ENCODE peak calls at places on chromosomes 3 and 15, in seven cellular contexts. S, Q, B, M, Y, V and I are unnamed samples.

GRCh38 chr3:8817486-8817885 is 48.1 kb upstream of the OXTR start:
- DNase-seq in Q (no peak), Y (no peak), V (no peak), M (no peak), B (no peak), S (no peak), I (no peak)

GRCh38 chr15:95919460-95919859 is 411.0 kb upstream of the NR2F2 start:
- DNase-seq in V (no peak), B (no peak), Y (no peak), M (no peak), S (no peak), Q (no peak), I (no peak)

GRCh38 chr3:25573386-25574171 is 91.1 kb downstream of the TOP2B start:
- DNase-seq in Y (no peak), B (peak), M (no peak), S (no peak), V (no peak), Q (no peak), I (no peak)

GRCh38 chr3:186821429-186822367 is 15.4 kb upstream of the RFC4 start:
- DNase-seq in V (no peak), M (peak), Y (peak), B (peak), S (no peak), Q (peak), I (peak)

GRCh38 chr3:120850326-120851295 is 57.4 kb upstream of the STXBP5L start:
- DNase-seq in S (no peak), Q (no peak), V (no peak), M (no peak), B (no peak), Y (no peak), I (no peak)

GRCh38 chr3:139934557-139935070 is 371 bp upstream of the CLSTN2 start:
- DNase-seq in S (peak), B (peak), Y (peak), V (no peak), Q (no peak), M (no peak), I (no peak)

GRCh38 chr3:78919021-78919755 is 848.6 kb downstream of the ROBO1 start:
- DNase-seq in M (no peak), V (peak), B (no peak), S (no peak), Y (no peak), Q (peak), I (no peak)

GRCh38 chr3:177084616-177085015 is 112.7 kb downstream of the TBL1XR1 start:
- DNase-seq in S (no peak), Y (peak), M (no peak), B (no peak), Q (no peak), V (no peak), I (no peak)

GRCh38 chr15:78024883-78025282 is 52.6 kb downstream of the TBC1D2B start:
- DNase-seq in Q (no peak), S (no peak), Y (no peak), M (no peak), B (no peak), V (no peak), I (no peak)

GRCh38 chr3:44080507-44080906 is 161.2 kb upstream of the TOPAZ1 start:
- DNase-seq in M (no peak), B (no peak), Y (no peak), V (no peak), Q (no peak), S (peak), I (no peak)

GRCh38 chr3:75192065-75192658 is 472.0 kb upstream of the FRG2C start:
- DNase-seq in M (peak), V (no peak), S (peak), B (peak), Y (peak), Q (peak), I (peak)

GRCh38 chr3:5312278-5312677 is 124.8 kb downstream of the EDEM1 start:
- DNase-seq in M (no peak), Q (no peak), V (no peak), Y (no peak), S (no peak), B (no peak), I (no peak)

GRCh38 chr3:124748560-124749198 is 18.4 kb downstream of the UMPS start:
- DNase-seq in M (no peak), Y (no peak), Q (no peak), S (no peak), V (no peak), B (no peak), I (no peak)

GRCh38 chr15:94397377-94397776 is 166.0 kb downstream of the MCTP2 start:
- DNase-seq in Q (no peak), S (no peak), Y (no peak), V (no peak), M (no peak), B (no peak), I (no peak)

GRCh38 chr3:169149349-169149890 is 514.1 kb downstream of the MECOM start:
- DNase-seq in M (peak), B (peak), Q (peak), S (peak), Y (peak), V (peak), I (peak)

GRCh38 chr3:169148448-169149348 is 514.8 kb downstream of the MECOM start:
- DNase-seq in S (no peak), B (peak), V (no peak), Q (no peak), M (peak), Y (no peak), I (no peak)

GRCh38 chr3:169152319-169152718 is 511.2 kb downstream of the MECOM start:
- DNase-seq in S (no peak), B (peak), Y (no peak), V (no peak), M (no peak), Q (no peak), I (no peak)

GRCh38 chr3:169150874-169151273 is 512.6 kb downstream of the MECOM start:
- DNase-seq in S (no peak), V (no peak), B (peak), M (no peak), Q (no peak), Y (no peak), I (no peak)

GRCh38 chr3:169150343-169150742 is 513.2 kb downstream of the MECOM start:
- DNase-seq in S (no peak), V (no peak), Q (no peak), B (peak), Y (no peak), M (no peak), I (no peak)
- TF ChIP-seq JUND in S (no peak), V (no peak), Q (no peak), B (no peak), Y (no peak), M (no peak), I (no peak)

GRCh38 chr15:36371509-36371908 is 207.9 kb upstream of the CDIN1 start:
- DNase-seq in M (no peak), B (no peak), Y (no peak), Q (no peak), V (no peak), S (no peak), I (peak)
- TF ChIP-seq JUND in M (no peak), B (no peak), Y (no peak), Q (no peak), V (no peak), S (no peak), I (no peak)

DNA sequence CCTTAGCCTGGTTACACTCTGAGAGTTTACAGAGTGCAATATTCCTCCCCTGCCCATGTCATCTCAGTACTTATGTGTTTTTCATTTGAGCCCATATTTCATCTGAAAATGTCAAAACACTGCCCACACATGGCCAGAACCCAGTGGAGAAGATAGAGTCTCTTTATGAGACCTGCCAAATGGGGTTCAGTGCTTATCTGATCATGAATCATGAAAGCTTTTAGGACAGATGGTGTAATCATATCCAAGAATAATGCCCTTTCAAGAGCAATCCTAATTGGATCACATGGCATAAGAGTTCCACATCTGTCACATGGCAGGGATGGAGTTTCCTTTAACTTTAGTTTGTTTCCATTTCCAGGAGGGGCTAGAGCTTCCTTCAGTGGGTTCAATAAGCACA is 77.2 kb upstream of the AGBL1 start:
- DNase-seq in S (no peak), Y (no peak), M (no peak), V (no peak), B (peak), Q (no peak), I (no peak)
- TF ChIP-seq JUND in S (no peak), Y (no peak), M (no peak), V (no peak), B (peak), Q (no peak), I (no peak)

GRCh38 chr3:141544697-141545096 is 57.9 kb downstream of the RASA2 start:
- DNase-seq in V (no peak), Q (no peak), B (no peak), Y (no peak), S (no peak), M (no peak), I (no peak)
- TF ChIP-seq JUND in V (no peak), Q (no peak), B (no peak), Y (no peak), S (no peak), M (no peak), I (no peak)

GRCh38 chr15:39621210-39621609 is 40.3 kb downstream of the THBS1 start:
- DNase-seq in Q (no peak), M (no peak), B (no peak), Y (peak), V (no peak), S (no peak), I (no peak)

GRCh38 chr15:39618063-39618823 is 37.4 kb downstream of the THBS1 start:
- DNase-seq in M (no peak), S (no peak), Q (no peak), B (no peak), V (no peak), Y (no peak), I (no peak)

GRCh38 chr15:39613861-39614260 is 33.0 kb downstream of the THBS1 start:
- DNase-seq in Q (no peak), V (no peak), M (no peak), B (no peak), Y (no peak), S (no peak), I (no peak)

GRCh38 chr15:39613271-39613670 is 32.4 kb downstream of the THBS1 start:
- DNase-seq in B (no peak), V (no peak), Y (no peak), Q (no peak), S (no peak), M (no peak), I (no peak)

GRCh38 chr15:39616731-39617455 is 36.0 kb downstream of the THBS1 start:
- DNase-seq in M (no peak), B (no peak), Q (no peak), Y (no peak), S (no peak), V (no peak), I (no peak)
- TF ChIP-seq JUND in M (no peak), B (no peak), Q (no peak), Y (no peak), S (no peak), V (no peak), I (no peak)

GRCh38 chr3:167750273-167750971 is 14.9 kb downstream of the SERPINI1 start:
- DNase-seq in V (peak), M (no peak), Y (peak), Q (no peak), S (no peak), B (no peak), I (no peak)
- TF ChIP-seq JUND in V (no peak), M (no peak), Y (no peak), Q (no peak), S (no peak), B (no peak), I (no peak)

GRCh38 chr3:151974067-151974466 is 100.6 kb downstream of the SUCNR1 start:
- DNase-seq in M (no peak), S (no peak), Q (no peak), V (no peak), Y (no peak), B (no peak), I (no peak)

GRCh38 chr3:151979914-151980313 is 106.5 kb downstream of the SUCNR1 start:
- DNase-seq in B (no peak), S (no peak), M (no peak), Y (no peak), V (no peak), Q (no peak), I (no peak)

GRCh38 chr3:151971194-151971771 is 97.8 kb downstream of the SUCNR1 start:
- DNase-seq in Y (no peak), Q (no peak), V (no peak), B (no peak), M (no peak), S (no peak), I (no peak)

GRCh38 chr3:151971814-151972579 is 98.6 kb downstream of the SUCNR1 start:
- DNase-seq in M (no peak), Q (peak), B (no peak), S (no peak), V (no peak), Y (peak), I (peak)

DNA sequence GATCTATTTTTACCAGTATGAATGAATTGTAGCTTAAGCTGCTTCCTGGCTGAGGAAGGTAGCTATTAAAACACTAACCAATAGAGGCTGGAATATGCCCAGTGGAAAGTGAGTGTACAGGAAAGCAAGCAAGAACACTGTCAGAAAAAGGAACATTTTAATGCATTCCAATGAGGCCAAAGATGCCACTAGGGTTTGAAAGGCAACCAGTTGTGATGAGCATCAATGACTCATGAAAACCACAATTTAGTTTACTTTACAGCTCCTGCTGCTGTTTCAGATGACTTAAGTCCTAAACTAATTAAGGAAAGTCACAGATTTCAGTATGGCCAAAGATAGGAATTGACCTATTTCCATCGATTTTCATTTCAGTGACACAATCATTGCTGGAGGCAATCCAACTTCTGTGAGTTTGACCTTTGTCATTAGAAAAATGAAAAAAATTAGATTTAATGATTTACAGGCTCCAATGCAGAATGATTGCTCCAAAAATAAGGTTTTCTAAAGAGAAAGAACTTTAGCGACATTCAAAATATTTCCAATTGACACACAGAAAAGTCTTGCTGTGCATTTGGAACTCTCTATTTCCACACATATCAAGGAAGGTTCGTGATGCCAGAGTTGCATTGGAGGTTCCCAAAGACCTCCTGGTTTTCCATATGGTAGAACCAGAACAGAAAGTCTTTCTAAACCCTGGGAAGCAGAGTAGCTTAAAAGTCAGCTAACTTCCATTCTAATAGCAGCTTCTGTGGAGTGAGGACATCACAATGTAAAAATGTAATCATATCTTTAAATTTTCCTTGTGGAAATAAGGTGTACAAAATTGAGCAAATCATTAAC is 103.0 kb downstream of the SUCNR1 start:
- DNase-seq in B (no peak), S (no peak), V (no peak), M (no peak), Y (peak), Q (peak), I (peak)
- TF ChIP-seq JUND in B (peak), S (no peak), V (no peak), M (peak), Y (no peak), Q (no peak), I (peak)

GRCh38 chr15:40472171-40472727 is 1.5 kb downstream of the CHST14 start:
- DNase-seq in V (no peak), B (no peak), Y (no peak), S (no peak), Q (no peak), M (no peak), I (no peak)

GRCh38 chr15:40477703-40478269 is 7.0 kb downstream of the CHST14 start:
- DNase-seq in M (no peak), V (no peak), B (no peak), Y (peak), Q (no peak), S (no peak), I (no peak)

GRCh38 chr15:40471105-40471777 is 457 bp downstream of the CHST14 start:
- DNase-seq in B (no peak), S (peak), M (peak), V (no peak), Q (no peak), Y (no peak), I (no peak)

GRCh38 chr15:40471778-40472130 is 970 bp downstream of the CHST14 start:
- DNase-seq in Y (peak), V (no peak), B (no peak), Q (peak), S (no peak), M (no peak), I (no peak)

GRCh38 chr15:40474581-40474980 is 3.8 kb downstream of the CHST14 start:
- DNase-seq in M (no peak), Y (no peak), B (no peak), V (no peak), Q (no peak), S (no peak), I (no peak)
- TF ChIP-seq JUND in M (no peak), Y (no peak), B (no peak), V (no peak), Q (no peak), S (no peak), I (no peak)

GRCh38 chr15:45834622-45835021 is 199.8 kb downstream of the SQOR start:
- DNase-seq in B (no peak), Q (no peak), V (no peak), S (no peak), Y (no peak), M (no peak), I (no peak)

GRCh38 chr15:45831787-45832186 is 197.0 kb downstream of the SQOR start:
- DNase-seq in M (no peak), S (no peak), Q (no peak), V (no peak), B (no peak), Y (no peak), I (no peak)

GRCh38 chr15:45827275-45827674 is 192.4 kb downstream of the SQOR start:
- DNase-seq in B (no peak), V (no peak), S (no peak), M (no peak), Q (peak), Y (peak), I (no peak)

DNA sequence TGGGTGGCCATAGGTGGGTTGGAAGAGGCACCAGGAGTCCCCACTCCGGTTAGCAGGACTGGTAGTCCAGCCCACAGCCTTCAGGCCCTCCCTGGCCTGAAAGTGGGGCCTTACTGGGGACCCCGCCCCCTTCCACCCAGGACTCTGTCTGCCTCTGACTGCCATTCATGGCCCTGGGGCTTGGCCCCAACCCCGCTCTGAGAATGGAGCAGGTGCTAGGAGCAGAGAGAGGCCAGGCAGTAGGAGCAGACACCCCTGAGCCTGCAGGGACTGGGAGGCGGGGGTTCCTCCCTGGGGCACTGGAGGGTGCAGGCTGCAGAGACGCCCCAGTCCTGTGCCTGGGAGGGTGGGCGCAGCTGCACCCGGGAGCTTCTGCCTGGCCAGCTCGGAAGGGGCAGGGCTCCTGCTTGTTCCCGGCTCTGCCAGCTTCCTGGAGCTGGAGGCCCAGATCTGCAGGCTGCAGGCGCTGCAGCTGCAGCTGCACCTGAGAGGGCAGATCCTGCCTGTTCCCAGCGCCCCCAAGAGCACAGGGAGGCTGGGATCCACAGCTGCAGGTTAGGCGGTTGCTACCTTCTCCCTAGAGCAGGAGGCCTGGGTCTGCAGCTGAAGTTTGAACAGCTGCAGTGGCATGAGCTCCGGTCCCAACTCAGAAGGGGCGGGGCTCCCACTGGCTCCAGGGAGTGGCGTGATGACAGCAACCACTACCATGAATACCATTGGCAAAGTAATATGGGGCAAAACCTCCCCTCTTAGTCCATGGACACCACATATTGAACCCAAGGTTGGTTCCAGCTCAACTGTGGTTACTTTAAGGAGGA is 194.7 kb downstream of the SQOR start:
- DNase-seq in Q (no peak), V (no peak), M (no peak), S (no peak), B (peak), Y (no peak), I (no peak)
- TF ChIP-seq JUND in Q (no peak), V (no peak), M (no peak), S (no peak), B (no peak), Y (no peak), I (no peak)

GRCh38 chr15:40591310-40591845 is 2.7 kb upstream of the KNL1 start:
- DNase-seq in S (peak), M (peak), B (no peak), Q (peak), Y (no peak), V (no peak), I (no peak)
- TF ChIP-seq JUND in S (no peak), M (no peak), B (no peak), Q (no peak), Y (no peak), V (no peak), I (no peak)